ENCODE peak calls at places on chromosomes 2 and 18, in eight cellular contexts. G is neural progenitor cell, N is OCI-LY7, W is PC-3, D is GM23338, L is MM.1S, T is SK-N-SH, K is HCT116. Y is an unnamed sample.

GRCh38 chr2:102514061-102514785 is 41.2 kb downstream of the SLC9A4 start:
- DNase-seq in G (no peak), N (no peak), W (peak; percentile 97), D (peak; percentile 14), L (no peak), T (no peak), K (peak; percentile 27), Y (peak; percentile 80)

GRCh38 chr2:12717988-12718661 is 1.4 kb downstream of the TRIB2 start:
- DNase-seq in G (peak; percentile 69), N (peak; percentile 41), W (peak; percentile 60), D (peak; percentile 46), L (peak; percentile 34), T (peak; percentile 75), K (no peak), Y (peak; percentile 38)

GRCh38 chr2:134177351-134177931 is 76.4 kb upstream of the MGAT5 start:
- DNase-seq in G (no peak), N (no peak), W (no peak), D (peak; percentile 26), L (no peak), T (no peak), K (no peak), Y (peak; percentile 38)

GRCh38 chr2:216450346-216450745 is 38.1 kb downstream of the SMARCAL1 start:
- DNase-seq in G (no peak), N (no peak), W (no peak), D (no peak), L (no peak), T (no peak), K (no peak), Y (no peak)

GRCh38 chr2:119679526-119679837 is 481 bp downstream of the TMEM177 start:
- DNase-seq in G (no peak), N (peak; percentile 12), W (no peak), D (no peak), L (no peak), T (no peak), K (no peak), Y (no peak)

GRCh38 chr2:177667626-177668025 is 275.1 kb downstream of the AGPS start:
- DNase-seq in G (no peak), N (no peak), W (peak; percentile 25), D (no peak), L (no peak), T (no peak), K (no peak), Y (no peak)

GRCh38 chr18:36532815-36533214 is 235.3 kb downstream of the FHOD3 start:
- DNase-seq in G (no peak), N (no peak), W (no peak), D (no peak), L (no peak), T (no peak), K (no peak), Y (no peak)

GRCh38 chr18:8107426-8107825 is 501.8 kb upstream of the RAB12 start:
- DNase-seq in G (no peak), N (no peak), W (no peak), D (no peak), L (no peak), T (no peak), K (no peak), Y (no peak)

GRCh38 chr18:79413901-79414300 is 18.2 kb downstream of the NFATC1 start:
- DNase-seq in G (no peak), N (no peak), W (no peak), D (no peak), L (no peak), T (no peak), K (no peak), Y (no peak)

GRCh38 chr2:73937103-73937885 is 10.6 kb downstream of the DGUOK start:
- DNase-seq in G (no peak), N (no peak), W (no peak), D (no peak), L (no peak), T (no peak), K (no peak), Y (no peak)

GRCh38 chr2:216298719-216299118 is 73.6 kb downstream of the MARCHF4 start:
- DNase-seq in G (no peak), N (no peak), W (peak; percentile 81), D (no peak), L (no peak), T (no peak), K (no peak), Y (no peak)

GRCh38 chr18:30376515-30376914 is 666.0 kb downstream of the DSC3 start:
- DNase-seq in G (peak; percentile 43), N (no peak), W (peak; percentile 57), D (peak; percentile 90), L (no peak), T (no peak), K (peak; percentile 22), Y (no peak)
- TF ChIP-seq CTCF in G (peak; percentile 60), N (peak; percentile 32), W (peak; percentile 60), D (peak; percentile 74), L (no peak), T (peak; percentile 44), K (peak; percentile 56), Y (peak; percentile 17)

GRCh38 chr2:226427538-226428307 is 371.9 kb downstream of the IRS1 start:
- DNase-seq in G (no peak), N (no peak), W (peak; percentile 93), D (no peak), L (no peak), T (peak; percentile 1), K (peak; percentile 62), Y (peak; percentile 23)
- TF ChIP-seq EZH2phosphoT487 in G (no peak), N (no peak), W (no peak), D (no peak), L (no peak), T (no peak), K (no peak), Y (no peak)

GRCh38 chr2:3535794-3536681 is 16.7 kb upstream of the ADI1 start:
- DNase-seq in G (no peak), N (peak; percentile 45), W (peak; percentile 92), D (no peak), L (no peak), T (peak; percentile 37), K (peak; percentile 26), Y (peak; percentile 85)
- H2AFZ ChIP-seq in G (no peak overlapping the region), N (peak overlapping the region; percentile 64), W (peak overlapping the region; percentile 80), D (no peak overlapping the region), L (no peak overlapping the region), T (peak overlapping the region; percentile 66), K (peak overlapping the region; percentile 71), Y (peak overlapping the region; percentile 49)

GRCh38 chr2:169983506-169983905 is 156.3 kb downstream of the UBR3 start:
- DNase-seq in G (no peak), N (no peak), W (no peak), D (peak; percentile 63), L (no peak), T (no peak), K (no peak), Y (no peak)
- TF ChIP-seq CTCF in G (peak; percentile 42), N (no peak), W (no peak), D (peak; percentile 59), L (no peak), T (no peak), K (no peak), Y (no peak)

GRCh38 chr2:65389476-65389875 is 42.9 kb downstream of the SPRED2 start:
- DNase-seq in G (no peak), N (no peak), W (no peak), D (no peak), L (no peak), T (no peak), K (no peak), Y (no peak)

GRCh38 chr2:65390134-65390533 is 42.3 kb downstream of the SPRED2 start:
- DNase-seq in G (no peak), N (peak; percentile 89), W (no peak), D (no peak), L (peak; percentile 96), T (no peak), K (no peak), Y (no peak)

GRCh38 chr2:65387017-65387416 is 45.4 kb downstream of the SPRED2 start:
- DNase-seq in G (no peak), N (no peak), W (no peak), D (no peak), L (no peak), T (no peak), K (no peak), Y (no peak)

GRCh38 chr2:65388051-65388531 is 44.3 kb downstream of the SPRED2 start:
- DNase-seq in G (no peak), N (no peak), W (no peak), D (no peak), L (no peak), T (peak; percentile 64), K (no peak), Y (no peak)

GRCh38 chr2:65388626-65389390 is 43.6 kb downstream of the SPRED2 start:
- DNase-seq in G (no peak), N (no peak), W (no peak), D (no peak), L (no peak), T (peak; percentile 30), K (no peak), Y (no peak)
- TF ChIP-seq EZH2phosphoT487 in G (no peak), N (no peak), W (no peak), D (no peak), L (no peak), T (no peak), K (no peak), Y (no peak)